ENCODE peak calls at places on chromosome 10, in seven cellular contexts. O, J, Z, G, C, F and Q are unnamed samples.

GRCh38 chr10:58322072-58322834 is 12.6 kb upstream of the UBE2D1 start:
- DNase-seq in G (no peak), Z (no peak), O (peak; percentile 56), C (no peak), J (no peak), F (no peak), Q (no peak)

GRCh38 chr10:121860810-121861209 is 67.0 kb downstream of the ATE1 start:
- DNase-seq in C (no peak), Z (no peak), F (no peak), G (no peak), O (no peak), J (no peak), Q (no peak)

GRCh38 chr10:95121904-95122303 is 52.6 kb upstream of the CYP2C8 start:
- DNase-seq in J (no peak), F (no peak), Z (no peak), C (no peak), G (no peak), O (no peak), Q (no peak)

GRCh38 chr10:125114761-125115391 is 45.5 kb downstream of the CTBP2 start:
- DNase-seq in G (peak; percentile 46), C (no peak), Z (no peak), J (no peak), O (no peak), F (no peak), Q (no peak)

GRCh38 chr10:58963101-58963534 is 213.3 kb upstream of the PHYHIPL start:
- DNase-seq in C (no peak), J (no peak), Z (peak; percentile 34), F (no peak), O (peak; percentile 38), G (no peak), Q (no peak)

GRCh38 chr10:4546500-4546899 is 279.5 kb upstream of the AKR1E2 start:
- DNase-seq in Z (no peak), G (no peak), F (no peak), C (no peak), O (peak; percentile 4), J (no peak), Q (no peak)

GRCh38 chr10:79249156-79250121 is 97.8 kb upstream of the PPIF start:
- DNase-seq in J (no peak), Z (no peak), O (no peak), G (no peak), C (peak; percentile 75), F (no peak), Q (no peak)

GRCh38 chr10:36534471-36535002 is 590.9 kb upstream of the ANKRD30A start:
- DNase-seq in O (no peak), C (no peak), Z (no peak), G (no peak), J (no peak), F (no peak), Q (no peak)

GRCh38 chr10:71326464-71326881 is 7.4 kb downstream of the SLC29A3 start:
- DNase-seq in F (peak; percentile 69), O (no peak), G (no peak), J (no peak), C (no peak), Z (no peak), Q (no peak)

GRCh38 chr10:3811331-3811870 is 26.4 kb upstream of the KLF6 start:
- DNase-seq in O (peak; percentile 55), C (peak; percentile 64), G (no peak), Z (no peak), F (no peak), J (no peak), Q (no peak)

GRCh38 chr10:110794808-110795207 is 76.9 kb upstream of the PDCD4 start:
- DNase-seq in G (no peak), O (no peak), C (no peak), F (no peak), Z (peak; percentile 84), J (peak; percentile 74), Q (no peak)

GRCh38 chr10:96089670-96090462 is 40.2 kb upstream of the ZNF518A start:
- DNase-seq in C (peak; percentile 91), Z (no peak), O (peak; percentile 88), F (peak; percentile 98), G (peak; percentile 97), J (peak; percentile 94), Q (no peak)

GRCh38 chr10:117499248-117500105 is 43.1 kb upstream of the EMX2 start:
- DNase-seq in J (no peak), C (no peak), G (no peak), Z (no peak), F (no peak), O (no peak), Q (no peak)

GRCh38 chr10:121414366-121414765 is 183.9 kb downstream of the FGFR2 start:
- DNase-seq in C (no peak), J (no peak), Z (no peak), O (no peak), F (no peak), G (no peak), Q (no peak)

GRCh38 chr10:78332699-78333098 is 299.0 kb downstream of the RPS24 start:
- DNase-seq in G (no peak), O (no peak), J (peak; percentile 56), Z (no peak), F (no peak), C (no peak), Q (peak; percentile 13)

GRCh38 chr10:70575486-70575873 is 27.1 kb downstream of the PRF1 start:
- DNase-seq in G (peak; percentile 62), Z (no peak), J (no peak), C (no peak), O (no peak), F (peak; percentile 66), Q (no peak)

GRCh38 chr10:13993169-13993568 is 337.6 kb downstream of the FRMD4A start:
- DNase-seq in O (no peak), Z (no peak), G (no peak), J (no peak), C (no peak), F (no peak), Q (no peak)

GRCh38 chr10:5827841-5828240 is 14.6 kb upstream of the GDI2 start:
- DNase-seq in O (no peak), Z (no peak), J (no peak), G (no peak), F (no peak), C (no peak), Q (no peak)

GRCh38 chr10:102670065-102670400 is 25.8 kb downstream of the TRIM8 start:
- DNase-seq in C (no peak), O (no peak), G (no peak), F (no peak), Z (no peak), J (no peak), Q (no peak)

GRCh38 chr10:102668312-102669110 is 24.2 kb downstream of the TRIM8 start:
- DNase-seq in F (peak; percentile 46), Z (no peak), G (peak; percentile 56), J (no peak), C (no peak), O (no peak), Q (no peak)

GRCh38 chr10:102670871-102671434 is 26.7 kb downstream of the TRIM8 start:
- DNase-seq in F (peak; percentile 40), O (no peak), G (no peak), C (no peak), Z (peak; percentile 83), J (no peak), Q (no peak)

GRCh38 chr10:102672822-102673200 is 28.5 kb downstream of the TRIM8 start:
- DNase-seq in G (no peak), O (no peak), C (no peak), Z (no peak), F (peak; percentile 49), J (no peak), Q (no peak)

GRCh38 chr10:102669206-102670064 is 25.2 kb downstream of the TRIM8 start:
- DNase-seq in G (peak; percentile 86), F (peak; percentile 81), O (peak; percentile 24), C (no peak), J (peak; percentile 76), Z (no peak), Q (no peak)
- TF ChIP-seq CTCF in G (peak; percentile 51), F (no peak), O (peak; percentile 23), C (peak; percentile 32), J (peak; percentile 63), Z (peak; percentile 40), Q (no peak)

GRCh38 chr10:61024801-61025201 is 80.8 kb upstream of the RHOBTB1 start:
- DNase-seq in F (no peak), O (peak; percentile 43), J (no peak), Z (peak; percentile 52), C (no peak), G (no peak), Q (no peak)
- TF ChIP-seq CTCF in F (peak; percentile 52), O (peak; percentile 80), J (no peak), Z (peak; percentile 82), C (peak; percentile 28), G (peak; percentile 53), Q (peak; percentile 63)

GRCh38 chr10:43377393-43377883 is 6.0 kb downstream of the FXYD4 start:
- DNase-seq in O (peak; percentile 66), Z (no peak), G (peak; percentile 72), C (no peak), F (peak; percentile 58), J (no peak), Q (no peak)
- TF ChIP-seq CTCF in O (peak; percentile 51), Z (peak; percentile 5), G (peak; percentile 14), C (no peak), F (peak; percentile 19), J (no peak), Q (peak; percentile 53)

GRCh38 chr10:68832596-68832995 is 5.3 kb downstream of the STOX1 start:
- DNase-seq in F (no peak), C (no peak), J (no peak), O (no peak), G (no peak), Z (no peak), Q (no peak)

GRCh38 chr10:68831961-68832455 is 4.7 kb downstream of the STOX1 start:
- DNase-seq in C (no peak), F (no peak), J (no peak), O (peak; percentile 12), G (no peak), Z (no peak), Q (no peak)

GRCh38 chr10:68837626-68838322 is 10.4 kb downstream of the STOX1 start:
- DNase-seq in C (no peak), F (no peak), O (no peak), J (no peak), G (no peak), Z (no peak), Q (no peak)
- TF ChIP-seq CTCF in C (no peak), F (no peak), O (no peak), J (no peak), G (no peak), Z (no peak), Q (no peak)

GRCh38 chr10:112724404-112724991 is 225.5 kb upstream of the TCF7L2 start:
- DNase-seq in G (no peak), J (no peak), O (no peak), F (no peak), C (no peak), Z (peak; percentile 28), Q (no peak)
- TF ChIP-seq CTCF in G (no peak), J (no peak), O (no peak), F (no peak), C (no peak), Z (no peak), Q (no peak)

GRCh38 chr10:2137549-2138174 is 400.3 kb upstream of the ADARB2 start:
- DNase-seq in Z (peak; percentile 52), G (no peak), C (no peak), O (peak; percentile 8), F (no peak), J (no peak), Q (no peak)
- TF ChIP-seq CTCF in Z (no peak), G (no peak), C (peak; percentile 40), O (no peak), F (peak; percentile 26), J (no peak), Q (peak; percentile 36)